ENCODE peak calls at places on chromosomes 12 and 14, in four cellular contexts. A, H, Q and F are unnamed samples.

GRCh38 chr12:30996255-30996654 is 69.7 kb downstream of the TSPAN11 start:
- DNase-seq in Q (no peak), H (peak; percentile 66), A (no peak), F (no peak)

GRCh38 chr14:61102549-61103466 is 121.8 kb downstream of the SLC38A6 start:
- DNase-seq in A (no peak), Q (no peak), H (no peak), F (no peak)

GRCh38 chr14:74065746-74066575 is 18.3 kb downstream of the ALDH6A1 start:
- DNase-seq in H (peak; percentile 31), A (no peak), Q (no peak), F (no peak)

GRCh38 chr12:95318071-95318545 is 100.5 kb downstream of the VEZT start:
- DNase-seq in H (peak; percentile 66), Q (no peak), A (no peak), F (no peak)

GRCh38 chr12:79360936-79361335 is 329.8 kb downstream of the PAWR start:
- DNase-seq in Q (no peak), H (no peak), A (no peak), F (no peak)

GRCh38 chr12:74552201-74552600 is 14.6 kb downstream of the ATXN7L3B start:
- DNase-seq in H (no peak), Q (no peak), A (no peak), F (no peak)

GRCh38 chr12:13234045-13234641 is 37.6 kb downstream of the EMP1 start:
- DNase-seq in H (peak; percentile 76), A (peak; percentile 57), Q (peak; percentile 73), F (peak; percentile 61)

GRCh38 chr12:1594045-1594294 is 411 bp downstream of the FBXL14 start:
- DNase-seq in Q (no peak), A (peak; percentile 70), H (no peak), F (no peak)

GRCh38 chr12:81896771-81897170 is 137.6 kb upstream of the PPFIA2 start:
- DNase-seq in Q (no peak), H (peak; percentile 7), A (peak; percentile 50), F (no peak)

GRCh38 chr14:61671086-61671485 is 24.2 kb upstream of the HIF1A start:
- DNase-seq in A (peak; percentile 62), H (no peak), Q (no peak), F (no peak)

GRCh38 chr12:1497161-1497560 is 97.2 kb downstream of the FBXL14 start:
- DNase-seq in H (no peak), Q (no peak), A (no peak), F (no peak)

GRCh38 chr12:57898308-57898970 is 42.9 kb upstream of the ATP23 start:
- DNase-seq in A (peak; percentile 35), H (no peak), Q (no peak), F (no peak)

GRCh38 chr12:27807063-27807703 is 27.1 kb upstream of the MANSC4 start:
- DNase-seq in Q (no peak), A (peak; percentile 71), H (no peak), F (no peak)

GRCh38 chr14:103070971-103071542 is 13.0 kb upstream of the LBHD2 start:
- DNase-seq in H (no peak), A (no peak), Q (no peak), F (no peak)

GRCh38 chr12:70393787-70394519 is 27.9 kb downstream of the KCNMB4 start:
- DNase-seq in A (no peak), Q (no peak), H (peak; percentile 73), F (no peak)

DNA sequence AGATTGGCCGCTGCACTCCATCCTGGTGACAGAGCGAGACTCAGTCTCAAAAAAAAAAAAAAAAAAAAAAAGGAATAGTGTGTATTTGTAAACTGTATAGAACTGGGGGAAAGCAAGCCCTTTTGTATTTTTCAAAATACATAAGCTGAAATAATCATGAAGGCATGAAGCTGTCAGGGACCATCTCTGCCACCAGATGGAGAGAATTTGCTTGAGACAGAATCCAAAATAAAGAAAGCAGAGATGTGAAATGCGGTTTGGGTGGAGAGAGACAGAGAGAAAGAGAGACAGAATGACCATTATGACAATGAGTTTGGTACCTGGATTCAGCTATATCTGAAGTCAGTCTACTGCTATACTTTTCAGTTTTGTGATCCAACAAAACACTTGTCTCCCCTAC is 155.7 kb upstream of the LRIG3 start:
- DNase-seq in A (no peak), H (no peak), Q (no peak), F (no peak)
- TF ChIP-seq CTCF in A (no peak), H (peak; percentile 4), Q (no peak), F (no peak)

GRCh38 chr14:84493779-84494178 is 1036.2 kb upstream of the FLRT2 start:
- DNase-seq in A (no peak), Q (no peak), H (no peak), F (peak; percentile 2)
- TF ChIP-seq CTCF in A (no peak), Q (no peak), H (no peak), F (no peak)

GRCh38 chr14:106694638-106695393 is 1168.4 kb downstream of the TMEM121 start:
- DNase-seq in Q (no peak), A (peak; percentile 94), H (no peak), F (no peak)

GRCh38 chr14:106690333-106690891 is 1164.0 kb downstream of the TMEM121 start:
- DNase-seq in H (no peak), Q (no peak), A (no peak), F (no peak)

GRCh38 chr14:106686533-106686932 is 1160.2 kb downstream of the TMEM121 start:
- DNase-seq in H (no peak), A (no peak), Q (no peak), F (no peak)

GRCh38 chr14:106691601-106692291 is 1165.4 kb downstream of the TMEM121 start:
- DNase-seq in Q (no peak), H (no peak), A (peak; percentile 96), F (no peak)
- TF ChIP-seq CTCF in Q (peak; percentile 8), H (peak; percentile 12), A (peak; percentile 81), F (peak; percentile 48)

GRCh38 chr12:121453022-121453360 is 53.1 kb downstream of the RNF34 start:
- DNase-seq in Q (no peak), A (no peak), H (no peak), F (no peak)

GRCh38 chr12:121451931-121452330 is 52.0 kb downstream of the RNF34 start:
- DNase-seq in Q (no peak), H (no peak), A (no peak), F (no peak)

GRCh38 chr12:121452356-121453021 is 52.6 kb downstream of the RNF34 start:
- DNase-seq in A (no peak), Q (no peak), H (no peak), F (no peak)

GRCh38 chr12:121454921-121455320 is 55.0 kb downstream of the RNF34 start:
- DNase-seq in Q (no peak), A (no peak), H (no peak), F (no peak)

DNA sequence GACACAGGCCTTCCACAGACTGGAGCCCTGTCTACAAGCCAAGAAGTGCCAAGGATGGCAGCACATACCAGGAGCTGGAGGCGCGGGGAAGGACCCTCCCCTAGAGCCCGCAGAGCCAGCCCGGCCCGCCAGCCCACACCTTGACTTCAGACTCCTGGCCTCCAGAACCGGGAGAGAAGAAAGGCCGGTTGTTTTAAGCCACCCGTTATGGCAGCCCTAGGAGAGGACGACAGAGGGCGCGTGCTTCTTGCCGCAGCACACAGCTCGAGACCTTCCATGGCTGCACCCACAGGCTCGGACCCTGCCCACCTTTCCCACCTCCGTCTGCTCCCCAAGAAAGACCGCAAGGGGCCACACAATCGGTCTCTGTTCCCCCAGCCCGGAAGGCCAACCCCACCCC is 53.7 kb downstream of the RNF34 start:
- DNase-seq in H (no peak), Q (no peak), A (no peak), F (no peak)
- TF ChIP-seq CTCF in H (no peak), Q (no peak), A (no peak), F (no peak)

GRCh38 chr14:54025661-54026060 is 69.0 kb upstream of the BMP4 start:
- DNase-seq in A (no peak), H (peak; percentile 25), Q (no peak), F (no peak)
- TF ChIP-seq CTCF in A (no peak), H (peak; percentile 38), Q (peak; percentile 50), F (peak; percentile 35)

DNA sequence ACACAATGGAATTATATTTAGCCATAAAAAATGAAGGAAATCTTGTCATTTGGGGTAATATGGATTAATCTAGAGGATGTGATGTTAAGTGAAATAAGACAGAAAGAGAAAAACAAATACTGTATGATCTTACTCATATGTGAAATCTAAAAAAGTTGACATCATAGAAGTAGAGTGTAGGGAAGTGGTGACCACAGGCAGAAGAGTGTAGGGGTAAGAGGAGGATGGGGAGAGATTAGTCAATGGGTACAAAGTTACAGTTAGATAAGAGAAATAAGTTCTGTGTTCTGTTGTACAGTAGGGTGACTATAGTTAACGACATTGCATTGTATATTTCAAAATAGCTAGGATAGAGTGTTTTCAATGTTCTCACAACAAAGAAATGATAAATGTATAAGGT is 87.0 kb downstream of the TSHR start:
- DNase-seq in H (no peak), A (no peak), Q (no peak), F (no peak)
- TF ChIP-seq CTCF in H (no peak), A (no peak), Q (no peak), F (no peak)